ENCODE peak calls at places on chromosome 20, in ten cellular contexts. R is psoas muscle; L is CD4-positive, CD25-positive, alpha-beta regulatory T cell; Y is A549; T is AG04450; J is right lobe of liver; K is Karpas-422; B is thoracic aorta; X is small intestine; I is GM23248. O is an unnamed sample.

GRCh38 chr20:62019881-62020492 is 45.7 kb downstream of the TAF4 start:
- DNase-seq in K (no peak), X (no peak), B (no peak), R (peak), Y (no peak), T (no peak), L (no peak), J (peak), I (no peak), O (no peak)

GRCh38 chr20:35551485-35551884 is 9.6 kb downstream of the ERGIC3 start:
- DNase-seq in Y (no peak), T (no peak), J (peak), R (no peak), B (no peak), K (no peak), I (no peak), X (no peak), L (no peak), O (peak)

GRCh38 chr20:41738584-41739193 is 120.5 kb upstream of the CHD6 start:
- DNase-seq in Y (peak), J (peak), B (no peak), T (no peak), X (peak), I (peak), R (peak), K (peak), L (no peak), O (peak)

GRCh38 chr20:57587278-57587988 is 26.5 kb downstream of the PCK1 start:
- DNase-seq in L (no peak), K (no peak), T (no peak), I (no peak), J (peak), Y (no peak), B (no peak), R (no peak), X (no peak), O (no peak)

GRCh38 chr20:19915111-19915798 is 101.9 kb upstream of the NAA20 start:
- DNase-seq in Y (no peak), X (no peak), B (no peak), R (no peak), T (no peak), L (no peak), K (peak), J (no peak), I (no peak), O (no peak)

GRCh38 chr20:50276119-50277063 is 85.8 kb downstream of the CEBPB start:
- DNase-seq in L (no peak), I (no peak), T (no peak), B (no peak), K (no peak), R (no peak), X (peak), Y (no peak), J (peak), O (no peak)

GRCh38 chr20:47669489-47669888 is 115.8 kb downstream of the SULF2 start:
- DNase-seq in T (no peak), Y (no peak), X (no peak), L (no peak), K (no peak), J (no peak), R (no peak), I (no peak), B (no peak), O (no peak)

GRCh38 chr20:23362392-23363256 is 642 bp downstream of the GZF1 start:
- DNase-seq in L (no peak), I (peak), X (peak), B (no peak), J (peak), T (no peak), Y (no peak), R (peak), K (peak), O (peak)

GRCh38 chr20:57439432-57439831 is 48.2 kb downstream of the RBM38 start:
- DNase-seq in T (no peak), L (no peak), K (no peak), X (no peak), B (no peak), J (peak), R (peak), Y (peak), I (peak), O (no peak)

GRCh38 chr20:63441136-63441776 is 31.2 kb downstream of the KCNQ2 start:
- DNase-seq in L (no peak), X (no peak), J (no peak), K (no peak), Y (no peak), T (no peak), R (no peak), I (no peak), B (no peak), O (no peak)

GRCh38 chr20:23270427-23270911 is 80.1 kb upstream of the NXT1 start:
- DNase-seq in X (no peak), K (no peak), B (peak), L (no peak), J (no peak), T (peak), Y (peak), R (no peak), I (peak), O (peak)

GRCh38 chr20:41145821-41146620 is 8.7 kb downstream of the PLCG1 start:
- DNase-seq in R (peak), Y (no peak), J (no peak), K (no peak), L (no peak), I (peak), X (no peak), T (no peak), B (no peak), O (no peak)

GRCh38 chr20:10521068-10521834 is 86.1 kb downstream of the SLX4IP start:
- DNase-seq in B (no peak), L (no peak), R (no peak), K (no peak), T (no peak), I (peak), J (no peak), X (no peak), Y (peak), O (peak)

GRCh38 chr20:21090112-21090737 is 15.9 kb downstream of the LINC00237 start:
- DNase-seq in J (no peak), X (no peak), R (no peak), Y (no peak), B (no peak), L (no peak), K (no peak), T (no peak), I (no peak), O (no peak)

GRCh38 chr20:29298759-29299613 is 1958.5 kb upstream of the DEFB115 start:
- DNase-seq in R (no peak), B (no peak), T (no peak), I (no peak), Y (no peak), J (no peak), X (no peak), K (no peak), L (no peak), O (no peak)

DNA sequence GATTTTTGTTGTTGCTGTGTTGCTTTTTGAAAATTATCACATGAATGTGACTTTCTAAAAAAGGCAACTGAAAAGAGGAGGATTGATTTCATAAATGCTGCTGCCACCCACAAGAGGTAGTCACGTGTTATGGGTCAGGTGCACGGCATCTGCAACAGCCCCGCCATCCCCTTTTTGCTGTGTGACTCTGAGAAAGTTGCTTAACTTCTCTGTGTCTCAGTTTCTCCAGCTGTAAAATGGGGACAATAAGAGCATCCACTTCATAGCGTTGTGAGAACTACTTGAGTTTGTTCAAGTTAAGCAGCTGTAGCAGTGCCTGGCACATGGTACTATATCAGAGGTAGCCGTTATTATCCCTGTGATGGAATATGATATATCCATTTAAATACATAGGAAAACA is 10.7 kb downstream of the CCN5 start:
- DNase-seq in Y (no peak), K (no peak), T (no peak), R (no peak), X (no peak), L (no peak), I (no peak), J (no peak), B (no peak), O (no peak)
- H3K27ac ChIP-seq in Y (peak), K (no peak), T (no peak), R (no peak), X (no peak), L (no peak), I (no peak), J (no peak), B (peak), O (no peak)

DNA sequence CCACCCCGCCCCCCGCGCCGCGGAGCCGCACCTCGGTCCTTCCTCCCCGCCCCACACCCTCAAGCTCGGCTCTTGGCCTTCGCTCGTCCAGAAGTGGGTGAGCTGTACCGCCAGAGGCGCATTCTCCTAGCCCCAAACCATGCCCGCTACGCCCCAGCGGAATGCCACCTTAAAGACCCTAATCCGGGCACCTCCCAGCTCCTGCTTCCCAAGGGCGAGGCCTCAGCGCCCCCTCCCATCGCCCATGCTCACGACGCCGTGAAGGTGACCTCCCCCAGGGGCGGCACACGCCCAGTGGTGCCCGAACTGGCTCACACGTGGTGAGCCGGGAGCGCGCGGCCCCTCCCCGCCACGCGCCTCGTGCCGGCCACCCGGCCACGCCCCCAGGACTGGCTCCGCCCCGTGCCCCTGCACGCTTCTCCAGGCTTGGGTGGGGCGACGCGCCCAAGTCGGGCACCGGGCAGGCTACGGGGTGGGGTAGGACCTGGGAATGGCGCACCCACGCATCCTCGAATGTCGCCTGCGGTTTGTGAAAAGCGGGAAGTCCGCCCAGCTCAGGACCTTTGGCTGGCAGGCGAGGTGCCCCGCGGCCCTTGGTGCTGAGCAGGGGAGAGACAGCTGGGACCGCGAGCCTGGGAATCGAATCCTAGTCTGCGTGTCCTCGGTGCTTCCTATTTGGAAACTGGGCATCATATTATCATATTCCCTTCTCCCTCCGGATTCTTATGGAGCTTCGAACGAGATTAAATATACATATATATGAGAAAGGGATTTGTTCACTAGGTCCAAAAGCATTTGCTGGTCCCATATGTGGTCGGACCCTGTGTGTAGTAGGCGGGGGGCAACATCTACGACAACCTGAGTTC is 942 bp upstream of the SOX12 start:
- DNase-seq in R (peak), L (peak), B (peak), K (peak), I (peak), T (no peak), Y (peak), J (peak), X (peak), O (peak)
- H3K27ac ChIP-seq in R (peak), L (peak), B (peak), K (peak), I (peak), T (peak), Y (peak), J (peak), X (peak), O (peak)

DNA sequence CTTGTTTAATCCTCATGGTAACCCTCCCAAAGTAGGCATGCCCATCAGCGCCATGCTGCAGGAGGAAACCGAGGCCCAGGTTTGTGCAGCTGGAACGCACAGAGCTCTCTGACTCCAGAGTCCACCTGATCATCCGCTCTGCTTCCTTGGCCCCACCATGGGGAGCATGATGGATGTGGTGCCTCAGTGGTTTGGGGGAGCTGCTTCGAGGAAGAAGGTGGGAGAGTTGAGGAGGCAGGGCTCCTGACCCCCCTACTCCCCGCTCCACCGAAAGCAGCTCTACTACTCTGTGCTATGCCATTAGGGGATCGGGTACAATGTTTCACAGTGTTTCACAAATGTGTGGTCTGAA is 52.2 kb downstream of the TGM2 start:
- DNase-seq in B (no peak), L (no peak), J (no peak), I (no peak), X (no peak), T (no peak), R (no peak), Y (no peak), K (no peak), O (no peak)
- H3K27ac ChIP-seq in B (peak), L (no peak), J (no peak), I (no peak), X (no peak), T (no peak), R (peak), Y (peak), K (no peak), O (no peak)

GRCh38 chr20:45405566-45406259 is 2.4 kb upstream of the DBNDD2 start:
- DNase-seq in J (no peak), L (no peak), I (peak), T (no peak), B (no peak), Y (no peak), R (peak), K (no peak), X (peak), O (no peak)
- H3K27ac ChIP-seq in J (peak), L (peak), I (peak), T (no peak), B (peak), Y (peak), R (peak), K (no peak), X (peak), O (no peak)

GRCh38 chr20:48716541-48716940 is 111.3 kb downstream of the PREX1 start:
- DNase-seq in K (no peak), L (no peak), B (no peak), R (no peak), Y (no peak), X (no peak), I (no peak), J (no peak), T (no peak), O (no peak)

GRCh38 chr20:48717959-48718223 is 109.9 kb downstream of the PREX1 start:
- DNase-seq in B (no peak), K (no peak), R (no peak), I (no peak), L (no peak), T (no peak), Y (no peak), X (no peak), J (no peak), O (no peak)

GRCh38 chr20:48714764-48715163 is 113.0 kb downstream of the PREX1 start:
- DNase-seq in I (no peak), L (no peak), T (no peak), B (no peak), K (no peak), J (no peak), R (no peak), X (no peak), Y (no peak), O (no peak)

GRCh38 chr20:48717095-48717958 is 110.5 kb downstream of the PREX1 start:
- DNase-seq in X (no peak), Y (no peak), K (no peak), L (no peak), R (no peak), I (no peak), B (no peak), J (no peak), T (no peak), O (no peak)

DNA sequence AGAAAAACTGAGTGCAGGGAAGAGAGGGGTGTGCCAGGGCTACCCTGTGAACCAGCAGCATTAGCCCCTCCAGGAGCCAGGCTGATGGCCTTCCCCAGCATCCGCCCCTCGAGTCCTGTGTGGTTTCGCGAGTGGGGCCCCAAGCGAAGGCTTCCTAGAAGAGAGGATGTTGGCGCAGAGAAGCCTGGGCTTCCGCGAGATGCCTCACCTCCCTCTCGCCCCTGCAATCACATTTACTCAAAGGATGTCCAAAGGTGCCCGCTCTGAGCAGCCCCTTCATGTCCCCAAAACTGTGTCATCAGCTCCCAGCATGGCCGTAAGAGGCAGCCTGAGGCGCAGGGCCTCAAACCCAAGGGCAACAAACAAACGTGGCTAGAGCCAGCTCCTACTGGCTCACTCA is 111.7 kb downstream of the PREX1 start:
- DNase-seq in R (no peak), T (no peak), J (no peak), X (peak), B (no peak), L (no peak), I (no peak), Y (no peak), K (no peak), O (no peak)
- H3K27ac ChIP-seq in R (no peak), T (no peak), J (no peak), X (peak), B (peak), L (peak), I (no peak), Y (no peak), K (no peak), O (no peak)

GRCh38 chr20:45330476-45330875 is 17.7 kb downstream of the SDC4 start:
- DNase-seq in R (no peak), K (no peak), I (no peak), T (no peak), Y (no peak), X (no peak), B (no peak), L (no peak), J (no peak), O (no peak)
- H3K27ac ChIP-seq in R (peak), K (no peak), I (no peak), T (no peak), Y (no peak), X (no peak), B (no peak), L (no peak), J (no peak), O (no peak)

GRCh38 chr20:32338665-32339064 is 19.5 kb upstream of the ASXL1 start:
- DNase-seq in J (no peak), L (no peak), R (no peak), X (no peak), Y (no peak), I (no peak), K (no peak), T (no peak), B (no peak), O (no peak)

GRCh38 chr20:32336918-32337347 is 21.2 kb upstream of the ASXL1 start:
- DNase-seq in X (no peak), K (peak), L (no peak), T (no peak), J (no peak), R (no peak), I (peak), B (no peak), Y (peak), O (no peak)

GRCh38 chr20:32333988-32334885 is 23.9 kb upstream of the ASXL1 start:
- DNase-seq in X (peak), L (peak), I (no peak), Y (no peak), R (peak), B (no peak), J (peak), T (no peak), K (no peak), O (no peak)

GRCh38 chr20:32339116-32339515 is 19.0 kb upstream of the ASXL1 start:
- DNase-seq in R (no peak), Y (no peak), X (no peak), L (no peak), J (no peak), T (no peak), I (no peak), B (no peak), K (no peak), O (no peak)

GRCh38 chr20:32337937-32338661 is 20.0 kb upstream of the ASXL1 start:
- DNase-seq in L (no peak), K (no peak), X (no peak), R (no peak), J (no peak), Y (no peak), T (no peak), B (no peak), I (no peak), O (no peak)
- H3K27ac ChIP-seq in L (no peak), K (no peak), X (no peak), R (no peak), J (no peak), Y (no peak), T (no peak), B (no peak), I (no peak), O (no peak)